ENCODE peak calls at places on chromosomes 13 and 19, in six cellular contexts. U is tibial artery, Z is fibroblast of the aortic adventitia, W is heart right ventricle, S is astrocyte of the spinal cord, N is nephron progenitor cell. E is an unnamed sample.

GRCh38 chr19:1864480-1865171 is 1.2 kb upstream of the KLF16 start:
- DNase-seq in N (peak), Z (peak), U (peak), W (peak), S (peak), E (no peak)

GRCh38 chr19:47446534-47447469 is 24.9 kb downstream of the SLC8A2 start:
- DNase-seq in N (peak), Z (no peak), W (no peak), S (no peak), U (no peak), E (no peak)

GRCh38 chr19:54803410-54803809 is at the start of gene KIR2DL4:
- DNase-seq in N (no peak), W (no peak), U (no peak), S (no peak), Z (no peak), E (peak)

GRCh38 chr13:53800011-53800410 is 771.4 kb downstream of the OLFM4 start:
- DNase-seq in W (no peak), N (no peak), S (no peak), Z (no peak), U (no peak), E (no peak)

GRCh38 chr19:18536475-18536874 is 6.9 kb downstream of the FKBP8 start:
- DNase-seq in U (no peak), S (no peak), N (no peak), W (no peak), Z (no peak), E (no peak)

GRCh38 chr13:106499113-106499512 is 36.3 kb downstream of the EFNB2 start:
- DNase-seq in W (no peak), U (no peak), S (no peak), Z (no peak), N (no peak), E (no peak)

GRCh38 chr19:18006895-18007604 is 920 bp upstream of the ARRDC2 start:
- DNase-seq in S (peak), N (peak), Z (peak), U (peak), W (peak), E (peak)

GRCh38 chr19:55118401-55118991 is 1.1 kb upstream of the PPP1R12C start:
- DNase-seq in S (peak), Z (no peak), W (peak), U (peak), N (peak), E (no peak)

GRCh38 chr13:70370924-70371323 is 262.7 kb upstream of the KLHL1 start:
- DNase-seq in Z (no peak), U (no peak), N (no peak), W (no peak), S (no peak), E (no peak)

GRCh38 chr13:46844431-46844830 is 47.5 kb upstream of the ESD start:
- DNase-seq in U (no peak), S (no peak), N (no peak), Z (no peak), W (no peak), E (no peak)

GRCh38 chr13:113114511-113115362 is 7.9 kb upstream of the F10 start:
- DNase-seq in W (no peak), N (peak), U (peak), Z (no peak), S (no peak), E (peak)

GRCh38 chr19:17522988-17523872 is 11.8 kb downstream of the PGLS start:
- DNase-seq in N (no peak), Z (no peak), U (peak), S (no peak), W (peak), E (no peak)

GRCh38 chr13:107466326-107466725 is 749.0 kb downstream of the LIG4 start:
- DNase-seq in Z (peak), S (peak), U (no peak), W (no peak), N (no peak), E (no peak)

GRCh38 chr13:113853518-113854237 is 10.2 kb downstream of the GAS6 start:
- DNase-seq in U (peak), S (peak), Z (peak), W (no peak), N (no peak), E (peak)

GRCh38 chr13:51066091-51066831 is 44.8 kb downstream of the C13orf42 start:
- DNase-seq in U (no peak), W (no peak), S (peak), N (no peak), Z (no peak), E (no peak)

GRCh38 chr13:28659611-28659970 is 661 bp downstream of the POMP start:
- DNase-seq in W (no peak), S (peak), U (no peak), Z (peak), N (no peak), E (no peak)

GRCh38 chr19:20422216-20422615 is 143.4 kb downstream of the ZNF737 start:
- DNase-seq in Z (no peak), N (no peak), W (no peak), U (no peak), S (no peak), E (no peak)

GRCh38 chr13:33678906-33679657 is 138.9 kb upstream of the RFC3 start:
- DNase-seq in S (peak), U (peak), N (no peak), Z (peak), W (peak), E (no peak)

GRCh38 chr13:87820221-87820620 is 149.1 kb downstream of the SLITRK5 start:
- DNase-seq in N (no peak), W (no peak), S (peak), U (no peak), Z (no peak), E (no peak)

GRCh38 chr19:1252818-1253513 is 4.6 kb downstream of the MIDN start:
- DNase-seq in N (no peak), W (peak), Z (peak), S (peak), U (peak), E (peak)

GRCh38 chr19:54275951-54276350 is 5.0 kb downstream of the LILRB2 start:
- DNase-seq in Z (no peak), U (no peak), S (no peak), N (no peak), W (no peak), E (peak)

GRCh38 chr13:32264407-32264806 is 50.8 kb downstream of the ZAR1L start:
- DNase-seq in W (peak), U (peak), N (no peak), Z (peak), S (peak), E (no peak)

GRCh38 chr13:40780822-40781401 is 8.5 kb upstream of the SLC25A15 start:
- DNase-seq in U (no peak), S (peak), W (no peak), Z (no peak), N (no peak), E (peak)

GRCh38 chr19:50780753-50781480 is 9.3 kb upstream of the ACP4 start:
- DNase-seq in Z (no peak), N (no peak), U (no peak), W (no peak), S (no peak), E (no peak)

GRCh38 chr13:59774511-59774911 is 389.2 kb downstream of the DIAPH3 start:
- DNase-seq in Z (peak), U (no peak), W (no peak), N (peak), S (peak), E (no peak)

GRCh38 chr13:25771208-25771607 is 280.6 kb downstream of the SHISA2 start:
- DNase-seq in U (no peak), W (no peak), Z (no peak), S (peak), N (no peak), E (no peak)

GRCh38 chr19:710767-711166 is 2.0 kb downstream of the PALM start:
- DNase-seq in W (no peak), Z (peak), N (no peak), S (peak), U (no peak), E (no peak)

GRCh38 chr19:19545707-19546106 is 7.6 kb downstream of the CILP2 start:
- DNase-seq in Z (no peak), N (no peak), U (no peak), W (no peak), S (no peak), E (no peak)

GRCh38 chr19:11964496-11964857 is 363 bp upstream of the ZNF763 start:
- DNase-seq in U (no peak), W (peak), N (no peak), S (no peak), Z (no peak), E (no peak)

GRCh38 chr19:8678244-8678807 is 20.3 kb downstream of the ACTL9 start:
- DNase-seq in Z (no peak), W (no peak), S (no peak), N (no peak), U (no peak), E (no peak)

GRCh38 chr13:46531953-46532352 is 21.0 kb upstream of the LRCH1 start:
- DNase-seq in Z (peak), S (no peak), N (no peak), W (no peak), U (no peak), E (no peak)

GRCh38 chr13:113934576-113934975 is 39.3 kb downstream of the C13orf46 start:
- DNase-seq in N (no peak), Z (no peak), S (no peak), W (no peak), U (peak), E (no peak)

GRCh38 chr13:88031980-88032562 is 360.9 kb downstream of the SLITRK5 start:
- DNase-seq in Z (no peak), N (no peak), U (no peak), S (peak), W (no peak), E (no peak)

GRCh38 chr19:36196249-36196648 is 18.2 kb downstream of the ZNF565 start:
- DNase-seq in S (no peak), W (no peak), Z (no peak), N (no peak), U (no peak), E (no peak)

DNA sequence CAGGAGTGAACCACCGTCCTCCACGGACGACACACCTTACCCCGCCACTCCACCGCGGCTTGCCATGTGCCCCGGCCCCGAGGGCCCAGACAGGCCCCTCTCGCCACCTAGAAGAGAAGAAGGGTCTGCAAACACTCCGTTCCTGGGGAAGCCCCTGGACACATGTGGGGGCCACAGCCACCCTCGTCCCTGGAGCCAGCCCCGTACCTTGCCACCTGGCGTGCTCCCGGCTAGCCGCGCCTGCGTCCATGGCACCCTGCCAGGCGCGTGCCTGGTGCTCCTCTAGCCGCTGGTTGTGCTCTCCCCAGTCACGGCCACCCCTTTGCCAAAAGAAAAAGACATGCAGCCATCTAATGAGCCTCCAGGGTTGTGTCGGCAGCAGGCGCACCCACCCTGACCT is 19.9 kb upstream of the TINCR start:
- DNase-seq in W (no peak), N (no peak), Z (no peak), S (no peak), U (no peak), E (no peak)
- TF ChIP-seq CTCF in W (no peak), N (no peak), Z (no peak), S (no peak), U (no peak), E (no peak)

GRCh38 chr13:45327253-45327954 is 13.6 kb downstream of the TPT1 start:
- DNase-seq in W (no peak), S (no peak), U (no peak), N (no peak), Z (no peak), E (no peak)
- TF ChIP-seq CTCF in W (no peak), S (no peak), U (no peak), N (no peak), Z (no peak), E (no peak)

GRCh38 chr13:22422712-22423111 is 751.8 kb downstream of the FGF9 start:
- DNase-seq in Z (no peak), N (no peak), W (no peak), U (no peak), S (no peak), E (no peak)
- TF ChIP-seq CTCF in Z (no peak), N (no peak), W (no peak), U (no peak), S (no peak), E (no peak)

DNA sequence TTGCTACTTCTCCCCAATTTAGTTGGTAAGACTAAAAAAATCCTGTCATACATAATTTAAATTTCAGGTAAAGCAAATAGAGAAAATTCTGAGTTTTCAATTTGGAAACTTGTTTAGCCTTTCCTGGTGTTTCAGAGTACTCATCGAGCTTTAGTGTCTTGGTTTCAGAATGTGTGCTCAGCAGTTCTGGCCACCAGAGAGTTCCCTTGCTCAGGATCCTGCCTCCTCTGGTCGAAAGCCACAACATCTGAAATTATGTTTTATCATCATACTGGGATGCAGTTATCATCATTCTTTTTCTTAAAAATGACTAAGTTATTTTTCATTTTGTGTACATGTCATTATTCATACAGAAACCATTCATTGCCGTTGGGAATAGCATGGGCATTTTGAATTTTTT is 263.2 kb upstream of the SPRY2 start:
- DNase-seq in W (no peak), N (no peak), Z (peak), U (no peak), S (no peak), E (no peak)
- TF ChIP-seq CTCF in W (no peak), N (no peak), Z (peak), U (no peak), S (no peak), E (no peak)

GRCh38 chr19:33947565-33947964 is 150.9 kb downstream of the KCTD15 start:
- DNase-seq in W (no peak), N (no peak), U (no peak), S (no peak), Z (no peak), E (peak)
- TF ChIP-seq CTCF in W (no peak), N (no peak), U (no peak), S (no peak), Z (no peak), E (no peak)

E was measured in osteocyte.